ENCODE peak calls at places on chromosomes 13 and 19, in ten cellular contexts. H is WTC11, M is T-helper 1 cell, O is AG10803, Y is AG09309, X is suprapubic skin, F is frontal cortex, Q is HFFc6, J is fibroblast of the conjunctiva, Z is GM10248. P is an unnamed sample.

GRCh38 chr19:30202060-30202600 is 170.1 kb upstream of the ZNF536 start:
- DNase-seq in H (no peak), M (no peak), O (no peak), Y (no peak), X (no peak), F (no peak), Q (no peak), J (no peak), Z (peak; percentile 1), P (no peak)

GRCh38 chr13:97535619-97536018 is 101.7 kb downstream of the RAP2A start:
- DNase-seq in H (no peak), M (no peak), O (peak; percentile 30), Y (no peak), X (no peak), F (no peak), Q (no peak), J (peak; percentile 4), Z (no peak), P (no peak)

GRCh38 chr19:29785955-29786589 is 25.7 kb upstream of the CCNE1 start:
- DNase-seq in H (peak; percentile 65), M (no peak), O (no peak), Y (no peak), X (no peak), F (no peak), Q (no peak), J (no peak), Z (peak; percentile 51), P (no peak)

GRCh38 chr13:34657716-34658115 is 284.4 kb upstream of the NBEA start:
- DNase-seq in H (no peak), M (no peak), O (peak; percentile 63), Y (peak; percentile 13), X (no peak), F (no peak), Q (peak; percentile 84), J (no peak), Z (no peak), P (no peak)

GRCh38 chr13:37306778-37307544 is 201.5 kb upstream of the CSNK1A1L start:
- DNase-seq in H (no peak), M (no peak), O (peak; percentile 95), Y (peak; percentile 91), X (no peak), F (no peak), Q (peak; percentile 94), J (peak; percentile 82), Z (no peak), P (no peak)

GRCh38 chr13:99269627-99270252 is 11.6 kb upstream of the GPR18 start:
- DNase-seq in H (no peak), M (no peak), O (peak; percentile 74), Y (peak; percentile 40), X (no peak), F (no peak), Q (peak; percentile 57), J (peak; percentile 67), Z (peak; percentile 37), P (no peak)

GRCh38 chr19:19782783-19783182 is 38.8 kb downstream of the ZNF506 start:
- DNase-seq in H (no peak), M (no peak), O (no peak), Y (no peak), X (no peak), F (no peak), Q (no peak), J (no peak), Z (no peak), P (no peak)

GRCh38 chr13:33318744-33319143 is 33.2 kb upstream of the STARD13 start:
- DNase-seq in H (no peak), M (no peak), O (peak; percentile 87), Y (no peak), X (no peak), F (no peak), Q (peak; percentile 1), J (no peak), Z (no peak), P (no peak)

GRCh38 chr19:18723871-18724377 is 40.4 kb downstream of the CRTC1 start:
- DNase-seq in H (no peak), M (no peak), O (no peak), Y (no peak), X (no peak), F (no peak), Q (no peak), J (no peak), Z (no peak), P (no peak)

GRCh38 chr13:79287994-79288795 is 117.9 kb downstream of the RBM26 start:
- DNase-seq in H (no peak), M (no peak), O (no peak), Y (no peak), X (no peak), F (no peak), Q (no peak), J (no peak), Z (no peak), P (no peak)

GRCh38 chr13:75881109-75881775 is 245.1 kb downstream of the LMO7 start:
- DNase-seq in H (no peak), M (no peak), O (peak; percentile 42), Y (no peak), X (no peak), F (no peak), Q (no peak), J (no peak), Z (no peak), P (no peak)

GRCh38 chr13:59566544-59566943 is 597.2 kb downstream of the DIAPH3 start:
- DNase-seq in H (no peak), M (no peak), O (no peak), Y (no peak), X (no peak), F (no peak), Q (no peak), J (no peak), Z (no peak), P (no peak)

GRCh38 chr13:20127263-20127562 is 33.6 kb downstream of the GJA3 start:
- DNase-seq in H (no peak), M (no peak), O (no peak), Y (no peak), X (no peak), F (no peak), Q (no peak), J (peak; percentile 26), Z (no peak), P (no peak)

GRCh38 chr19:1131718-1132552 is 28.1 kb downstream of the GPX4 start:
- DNase-seq in H (peak; percentile 69), M (peak; percentile 77), O (peak; percentile 89), Y (peak; percentile 71), X (peak; percentile 96), F (no peak), Q (peak; percentile 89), J (peak; percentile 59), Z (peak; percentile 89), P (peak; percentile 97)

GRCh38 chr19:6103217-6103644 is 7.1 kb downstream of the RFX2 start:
- DNase-seq in H (no peak), M (no peak), O (peak; percentile 99), Y (peak; percentile 95), X (no peak), F (no peak), Q (peak; percentile 95), J (peak; percentile 93), Z (no peak), P (peak; percentile 86)

GRCh38 chr19:4069331-4069959 is 2.7 kb upstream of the ZBTB7A start:
- DNase-seq in H (no peak), M (no peak), O (no peak), Y (no peak), X (no peak), F (no peak), Q (no peak), J (no peak), Z (no peak), P (no peak)

GRCh38 chr13:40129467-40129866 is 474.0 kb downstream of the COG6 start:
- DNase-seq in H (no peak), M (no peak), O (no peak), Y (no peak), X (no peak), F (no peak), Q (no peak), J (no peak), Z (no peak), P (no peak)

GRCh38 chr19:33125929-33126388 is 6.0 kb upstream of the WDR88 start:
- DNase-seq in H (peak; percentile 45), M (peak; percentile 32), O (peak; percentile 66), Y (peak; percentile 25), X (no peak), F (peak; percentile 47), Q (peak; percentile 53), J (peak; percentile 56), Z (peak; percentile 81), P (no peak)

GRCh38 chr19:50290011-50290410 is 39.2 kb downstream of the KCNC3 start:
- DNase-seq in H (peak; percentile 29), M (no peak), O (no peak), Y (no peak), X (no peak), F (no peak), Q (no peak), J (no peak), Z (no peak), P (no peak)

GRCh38 chr19:5031231-5032100 is 62.6 kb downstream of the KDM4B start:
- DNase-seq in H (peak; percentile 96), M (peak; percentile 67), O (peak; percentile 63), Y (no peak), X (peak; percentile 91), F (peak; percentile 88), Q (peak; percentile 67), J (peak; percentile 49), Z (peak; percentile 93), P (peak; percentile 78)

GRCh38 chr13:113639661-113640262 is 18.2 kb downstream of the ATP4B start:
- DNase-seq in H (peak; percentile 7), M (no peak), O (peak; percentile 28), Y (no peak), X (peak; percentile 73), F (no peak), Q (no peak), J (no peak), Z (no peak), P (no peak)

GRCh38 chr13:33545492-33545891 is 259.9 kb upstream of the STARD13 start:
- DNase-seq in H (no peak), M (no peak), O (no peak), Y (no peak), X (no peak), F (no peak), Q (no peak), J (no peak), Z (no peak), P (no peak)

GRCh38 chr19:18312021-18312534 is 10.8 kb downstream of the LSM4 start:
- DNase-seq in H (no peak), M (no peak), O (no peak), Y (no peak), X (no peak), F (no peak), Q (no peak), J (no peak), Z (no peak), P (no peak)

GRCh38 chr13:35190241-35190640 is 248.2 kb downstream of the NBEA start:
- DNase-seq in H (no peak), M (no peak), O (peak; percentile 87), Y (peak; percentile 47), X (no peak), F (no peak), Q (no peak), J (peak; percentile 52), Z (no peak), P (no peak)

GRCh38 chr13:112713517-112714253 is 23.8 kb downstream of the ATP11A start:
- DNase-seq in H (peak; percentile 8), M (no peak), O (no peak), Y (no peak), X (peak; percentile 77), F (no peak), Q (no peak), J (no peak), Z (no peak), P (peak; percentile 70)

GRCh38 chr13:21175656-21176194 is 627 bp downstream of the SKA3 start:
- DNase-seq in H (no peak), M (no peak), O (no peak), Y (no peak), X (no peak), F (no peak), Q (peak; percentile 17), J (peak; percentile 21), Z (no peak), P (no peak)

GRCh38 chr13:24746618-24747247 is 17.2 kb upstream of the RNF17 start:
- DNase-seq in H (peak; percentile 63), M (no peak), O (no peak), Y (no peak), X (no peak), F (no peak), Q (no peak), J (no peak), Z (no peak), P (peak; percentile 82)

GRCh38 chr13:20101467-20102316 is 59.2 kb downstream of the GJA3 start:
- DNase-seq in H (no peak), M (no peak), O (no peak), Y (no peak), X (no peak), F (no peak), Q (no peak), J (no peak), Z (no peak), P (no peak)

P was measured in lower leg skin.